ENCODE peak calls at places on chromosomes 1 and 21, in nine cellular contexts. One of them, this sample, is unnamed.

GRCh38 chr1:17007121-17007520 is 4.6 kb downstream of the ATP13A2 start:
- DNase-seq in stimulated activated CD8-positive, alpha-beta memory T cell treated with anti-CD3 and anti-CD28 coated beads, Interleukin-12 subunit alpha, Interleukin-12 subunit beta, amount 100 ng/mL, for 1 hour: no peak
- DNase-seq in GM10248: no peak
- DNase-seq in effector CD4-positive, alpha-beta T cell: no peak
- DNase-seq in stimulated activated effector memory CD8-positive, alpha-beta T cell treated with anti-CD3 and anti-CD28 coated beads, Interleukin-12 subunit alpha, Interleukin-12 subunit beta, amount 100 ng/mL, for 72 hours: no peak
- DNase-seq in T-helper 9 cell: no peak
- DNase-seq in T follicular helper cell: no peak
- DNase-seq in activated naive CD4-positive, alpha-beta T cell: no peak
- DNase-seq in colonic mucosa: no peak
- DNase-seq in this sample: no peak

GRCh38 chr1:77888071-77888428 is 374 bp upstream of the NEXN start:
- DNase-seq in stimulated activated CD8-positive, alpha-beta memory T cell treated with anti-CD3 and anti-CD28 coated beads, Interleukin-12 subunit alpha, Interleukin-12 subunit beta, amount 100 ng/mL, for 1 hour: no peak
- DNase-seq in effector CD4-positive, alpha-beta T cell: no peak
- DNase-seq in activated naive CD4-positive, alpha-beta T cell: no peak
- DNase-seq in T follicular helper cell: no peak
- DNase-seq in GM10248: peak
- DNase-seq in colonic mucosa: no peak
- DNase-seq in stimulated activated effector memory CD8-positive, alpha-beta T cell treated with anti-CD3 and anti-CD28 coated beads, Interleukin-12 subunit alpha, Interleukin-12 subunit beta, amount 100 ng/mL, for 72 hours: no peak
- DNase-seq in T-helper 9 cell: no peak
- DNase-seq in this sample: peak

GRCh38 chr1:197465528-197466205 is 197.6 kb downstream of the CRB1 start:
- DNase-seq in T follicular helper cell: no peak
- DNase-seq in stimulated activated effector memory CD8-positive, alpha-beta T cell treated with anti-CD3 and anti-CD28 coated beads, Interleukin-12 subunit alpha, Interleukin-12 subunit beta, amount 100 ng/mL, for 72 hours: no peak
- DNase-seq in colonic mucosa: no peak
- DNase-seq in stimulated activated CD8-positive, alpha-beta memory T cell treated with anti-CD3 and anti-CD28 coated beads, Interleukin-12 subunit alpha, Interleukin-12 subunit beta, amount 100 ng/mL, for 1 hour: no peak
- DNase-seq in effector CD4-positive, alpha-beta T cell: no peak
- DNase-seq in activated naive CD4-positive, alpha-beta T cell: no peak
- DNase-seq in GM10248: no peak
- DNase-seq in T-helper 9 cell: no peak
- DNase-seq in this sample: no peak

GRCh38 chr1:67945733-67946374 is 104.6 kb downstream of the DIRAS3 start:
- DNase-seq in T follicular helper cell: no peak
- DNase-seq in stimulated activated effector memory CD8-positive, alpha-beta T cell treated with anti-CD3 and anti-CD28 coated beads, Interleukin-12 subunit alpha, Interleukin-12 subunit beta, amount 100 ng/mL, for 72 hours: no peak
- DNase-seq in colonic mucosa: no peak
- DNase-seq in GM10248: no peak
- DNase-seq in activated naive CD4-positive, alpha-beta T cell: no peak
- DNase-seq in T-helper 9 cell: no peak
- DNase-seq in effector CD4-positive, alpha-beta T cell: no peak
- DNase-seq in stimulated activated CD8-positive, alpha-beta memory T cell treated with anti-CD3 and anti-CD28 coated beads, Interleukin-12 subunit alpha, Interleukin-12 subunit beta, amount 100 ng/mL, for 1 hour: no peak
- DNase-seq in this sample: peak

GRCh38 chr1:236425031-236425663 is 31.1 kb downstream of the EDARADD start:
- DNase-seq in activated naive CD4-positive, alpha-beta T cell: no peak
- DNase-seq in effector CD4-positive, alpha-beta T cell: no peak
- DNase-seq in T follicular helper cell: no peak
- DNase-seq in T-helper 9 cell: no peak
- DNase-seq in stimulated activated CD8-positive, alpha-beta memory T cell treated with anti-CD3 and anti-CD28 coated beads, Interleukin-12 subunit alpha, Interleukin-12 subunit beta, amount 100 ng/mL, for 1 hour: no peak
- DNase-seq in colonic mucosa: no peak
- DNase-seq in GM10248: peak
- DNase-seq in stimulated activated effector memory CD8-positive, alpha-beta T cell treated with anti-CD3 and anti-CD28 coated beads, Interleukin-12 subunit alpha, Interleukin-12 subunit beta, amount 100 ng/mL, for 72 hours: peak
- DNase-seq in this sample: no peak

GRCh38 chr21:33947451-33948095 is 32.0 kb upstream of the ATP5PO start:
- DNase-seq in GM10248: peak
- DNase-seq in stimulated activated CD8-positive, alpha-beta memory T cell treated with anti-CD3 and anti-CD28 coated beads, Interleukin-12 subunit alpha, Interleukin-12 subunit beta, amount 100 ng/mL, for 1 hour: peak
- DNase-seq in T-helper 9 cell: peak
- DNase-seq in T follicular helper cell: peak
- DNase-seq in activated naive CD4-positive, alpha-beta T cell: peak
- DNase-seq in stimulated activated effector memory CD8-positive, alpha-beta T cell treated with anti-CD3 and anti-CD28 coated beads, Interleukin-12 subunit alpha, Interleukin-12 subunit beta, amount 100 ng/mL, for 72 hours: peak
- DNase-seq in colonic mucosa: peak
- DNase-seq in effector CD4-positive, alpha-beta T cell: peak
- DNase-seq in this sample: peak

GRCh38 chr1:26006710-26007109 is 8.8 kb upstream of the PAFAH2 start:
- DNase-seq in effector CD4-positive, alpha-beta T cell: no peak
- DNase-seq in GM10248: no peak
- DNase-seq in stimulated activated effector memory CD8-positive, alpha-beta T cell treated with anti-CD3 and anti-CD28 coated beads, Interleukin-12 subunit alpha, Interleukin-12 subunit beta, amount 100 ng/mL, for 72 hours: no peak
- DNase-seq in stimulated activated CD8-positive, alpha-beta memory T cell treated with anti-CD3 and anti-CD28 coated beads, Interleukin-12 subunit alpha, Interleukin-12 subunit beta, amount 100 ng/mL, for 1 hour: no peak
- DNase-seq in T-helper 9 cell: no peak
- DNase-seq in colonic mucosa: no peak
- DNase-seq in activated naive CD4-positive, alpha-beta T cell: no peak
- DNase-seq in T follicular helper cell: no peak
- DNase-seq in this sample: no peak

GRCh38 chr1:235295902-235296350 is 32.1 kb downstream of the ARID4B start:
- DNase-seq in T follicular helper cell: no peak
- DNase-seq in stimulated activated CD8-positive, alpha-beta memory T cell treated with anti-CD3 and anti-CD28 coated beads, Interleukin-12 subunit alpha, Interleukin-12 subunit beta, amount 100 ng/mL, for 1 hour: no peak
- DNase-seq in effector CD4-positive, alpha-beta T cell: no peak
- DNase-seq in activated naive CD4-positive, alpha-beta T cell: no peak
- DNase-seq in stimulated activated effector memory CD8-positive, alpha-beta T cell treated with anti-CD3 and anti-CD28 coated beads, Interleukin-12 subunit alpha, Interleukin-12 subunit beta, amount 100 ng/mL, for 72 hours: no peak
- DNase-seq in colonic mucosa: no peak
- DNase-seq in T-helper 9 cell: no peak
- DNase-seq in GM10248: no peak
- DNase-seq in this sample: no peak

GRCh38 chr1:30375156-30375555 is 348.2 kb downstream of the MATN1 start:
- DNase-seq in T follicular helper cell: no peak
- DNase-seq in T-helper 9 cell: no peak
- DNase-seq in GM10248: no peak
- DNase-seq in stimulated activated CD8-positive, alpha-beta memory T cell treated with anti-CD3 and anti-CD28 coated beads, Interleukin-12 subunit alpha, Interleukin-12 subunit beta, amount 100 ng/mL, for 1 hour: no peak
- DNase-seq in colonic mucosa: no peak
- DNase-seq in activated naive CD4-positive, alpha-beta T cell: no peak
- DNase-seq in effector CD4-positive, alpha-beta T cell: no peak
- DNase-seq in stimulated activated effector memory CD8-positive, alpha-beta T cell treated with anti-CD3 and anti-CD28 coated beads, Interleukin-12 subunit alpha, Interleukin-12 subunit beta, amount 100 ng/mL, for 72 hours: no peak
- DNase-seq in this sample: no peak